ENCODE peak calls at places on chromosomes 11 and 22, in six cellular contexts. One of them, this sample, is unnamed.

GRCh38 chr11:65014146-65014960 is at the start of gene ARL2:
- DNase-seq in glutamatergic neuron: no peak
- DNase-seq in fibroblast of the aortic adventitia: no peak
- DNase-seq in CD8-positive, alpha-beta T cell: peak
- DNase-seq in AG09319: no peak
- DNase-seq in GM23338: no peak
- DNase-seq in this sample: peak

GRCh38 chr11:76629133-76629852 is 41.3 kb downstream of the LRRC32 start:
- DNase-seq in glutamatergic neuron: no peak
- DNase-seq in fibroblast of the aortic adventitia: peak
- DNase-seq in CD8-positive, alpha-beta T cell: peak
- DNase-seq in AG09319: no peak
- DNase-seq in GM23338: no peak
- DNase-seq in this sample: no peak

GRCh38 chr11:72333657-72334056 is 89.7 kb upstream of the PHOX2A start:
- DNase-seq in glutamatergic neuron: peak
- DNase-seq in fibroblast of the aortic adventitia: peak
- DNase-seq in CD8-positive, alpha-beta T cell: peak
- DNase-seq in AG09319: no peak
- DNase-seq in GM23338: peak
- DNase-seq in this sample: no peak

GRCh38 chr11:74138572-74138971 is 32.2 kb downstream of the C2CD3 start:
- DNase-seq in glutamatergic neuron: no peak
- DNase-seq in fibroblast of the aortic adventitia: peak
- DNase-seq in CD8-positive, alpha-beta T cell: no peak
- DNase-seq in AG09319: peak
- DNase-seq in GM23338: peak
- DNase-seq in this sample: peak

GRCh38 chr22:23033116-23033905 is 37.0 kb upstream of the GNAZ start:
- DNase-seq in glutamatergic neuron: no peak
- DNase-seq in fibroblast of the aortic adventitia: no peak
- DNase-seq in CD8-positive, alpha-beta T cell: no peak
- DNase-seq in AG09319: no peak
- DNase-seq in GM23338: no peak
- DNase-seq in this sample: no peak

GRCh38 chr22:24039046-24039445 is 27.9 kb downstream of the CABIN1 start:
- DNase-seq in glutamatergic neuron: no peak
- DNase-seq in fibroblast of the aortic adventitia: no peak
- DNase-seq in CD8-positive, alpha-beta T cell: no peak
- DNase-seq in AG09319: no peak
- DNase-seq in GM23338: no peak
- DNase-seq in this sample: no peak

GRCh38 chr11:110525883-110526282 is 96.1 kb downstream of the FDX1 start:
- DNase-seq in glutamatergic neuron: no peak
- DNase-seq in fibroblast of the aortic adventitia: peak
- DNase-seq in CD8-positive, alpha-beta T cell: no peak
- DNase-seq in AG09319: peak
- DNase-seq in GM23338: no peak
- DNase-seq in this sample: no peak

GRCh38 chr11:78791254-78791653 is 216.6 kb upstream of the NARS2 start:
- DNase-seq in glutamatergic neuron: no peak
- DNase-seq in fibroblast of the aortic adventitia: peak
- DNase-seq in CD8-positive, alpha-beta T cell: no peak
- DNase-seq in AG09319: no peak
- DNase-seq in GM23338: no peak
- DNase-seq in this sample: no peak

GRCh38 chr11:126547161-126547560 is 191.7 kb downstream of the ST3GAL4 start:
- DNase-seq in glutamatergic neuron: no peak
- DNase-seq in fibroblast of the aortic adventitia: peak
- DNase-seq in CD8-positive, alpha-beta T cell: no peak
- DNase-seq in AG09319: peak
- DNase-seq in GM23338: no peak
- DNase-seq in this sample: no peak

GRCh38 chr22:28021116-28021997 is 102.3 kb upstream of the PITPNB start:
- DNase-seq in glutamatergic neuron: peak
- DNase-seq in fibroblast of the aortic adventitia: no peak
- DNase-seq in CD8-positive, alpha-beta T cell: no peak
- DNase-seq in AG09319: no peak
- DNase-seq in GM23338: no peak
- DNase-seq in this sample: no peak

GRCh38 chr22:46380069-46380468 is 44.6 kb downstream of the TRMU start:
- DNase-seq in glutamatergic neuron: no peak
- DNase-seq in fibroblast of the aortic adventitia: no peak
- DNase-seq in CD8-positive, alpha-beta T cell: no peak
- DNase-seq in AG09319: no peak
- DNase-seq in GM23338: no peak
- DNase-seq in this sample: no peak

GRCh38 chr11:67255864-67256263 is 10.4 kb upstream of the GRK2 start:
- DNase-seq in glutamatergic neuron: no peak
- DNase-seq in fibroblast of the aortic adventitia: no peak
- DNase-seq in CD8-positive, alpha-beta T cell: no peak
- DNase-seq in AG09319: no peak
- DNase-seq in GM23338: no peak
- DNase-seq in this sample: no peak

GRCh38 chr11:70507466-70508230 is 109.3 kb downstream of the CTTN start:
- DNase-seq in glutamatergic neuron: no peak
- DNase-seq in fibroblast of the aortic adventitia: no peak
- DNase-seq in CD8-positive, alpha-beta T cell: no peak
- DNase-seq in AG09319: no peak
- DNase-seq in GM23338: no peak
- DNase-seq in this sample: no peak

GRCh38 chr22:44391481-44392445 is 79.0 kb upstream of the SHISAL1 start:
- DNase-seq in glutamatergic neuron: no peak
- DNase-seq in fibroblast of the aortic adventitia: no peak
- DNase-seq in CD8-positive, alpha-beta T cell: no peak
- DNase-seq in AG09319: no peak
- DNase-seq in GM23338: peak
- DNase-seq in this sample: no peak

GRCh38 chr22:48492371-48493320 is 1335.0 kb downstream of the BRD1 start:
- DNase-seq in glutamatergic neuron: peak
- DNase-seq in fibroblast of the aortic adventitia: peak
- DNase-seq in CD8-positive, alpha-beta T cell: no peak
- DNase-seq in AG09319: peak
- DNase-seq in GM23338: peak
- DNase-seq in this sample: no peak

GRCh38 chr22:17303840-17304779 is 65.2 kb upstream of the CECR2 start:
- DNase-seq in glutamatergic neuron: no peak
- DNase-seq in fibroblast of the aortic adventitia: no peak
- DNase-seq in CD8-positive, alpha-beta T cell: peak
- DNase-seq in AG09319: no peak
- DNase-seq in GM23338: no peak
- DNase-seq in this sample: peak

GRCh38 chr11:129817282-129818051 is 1.8 kb downstream of the TMEM45B start:
- DNase-seq in glutamatergic neuron: no peak
- DNase-seq in fibroblast of the aortic adventitia: no peak
- DNase-seq in CD8-positive, alpha-beta T cell: no peak
- DNase-seq in AG09319: no peak
- DNase-seq in GM23338: no peak
- DNase-seq in this sample: no peak

GRCh38 chr11:120543816-120544215 is 32.3 kb downstream of the GRIK4 start:
- DNase-seq in glutamatergic neuron: no peak
- DNase-seq in fibroblast of the aortic adventitia: no peak
- DNase-seq in CD8-positive, alpha-beta T cell: no peak
- DNase-seq in AG09319: no peak
- DNase-seq in GM23338: no peak
- DNase-seq in this sample: no peak

GRCh38 chr11:29200776-29201574 is 815.9 kb downstream of the KCNA4 start:
- DNase-seq in glutamatergic neuron: no peak
- DNase-seq in fibroblast of the aortic adventitia: no peak
- DNase-seq in CD8-positive, alpha-beta T cell: no peak
- DNase-seq in AG09319: no peak
- DNase-seq in GM23338: no peak
- DNase-seq in this sample: no peak

GRCh38 chr22:42269407-42270177 is 861 bp downstream of the TCF20 start:
- DNase-seq in glutamatergic neuron: peak
- DNase-seq in fibroblast of the aortic adventitia: no peak
- DNase-seq in CD8-positive, alpha-beta T cell: peak
- DNase-seq in AG09319: no peak
- DNase-seq in GM23338: peak
- DNase-seq in this sample: no peak

GRCh38 chr22:45212306-45212709 is 28.4 kb downstream of the KIAA0930 start:
- DNase-seq in glutamatergic neuron: peak
- DNase-seq in fibroblast of the aortic adventitia: peak
- DNase-seq in CD8-positive, alpha-beta T cell: no peak
- DNase-seq in AG09319: peak
- DNase-seq in GM23338: peak
- DNase-seq in this sample: peak

DNA sequence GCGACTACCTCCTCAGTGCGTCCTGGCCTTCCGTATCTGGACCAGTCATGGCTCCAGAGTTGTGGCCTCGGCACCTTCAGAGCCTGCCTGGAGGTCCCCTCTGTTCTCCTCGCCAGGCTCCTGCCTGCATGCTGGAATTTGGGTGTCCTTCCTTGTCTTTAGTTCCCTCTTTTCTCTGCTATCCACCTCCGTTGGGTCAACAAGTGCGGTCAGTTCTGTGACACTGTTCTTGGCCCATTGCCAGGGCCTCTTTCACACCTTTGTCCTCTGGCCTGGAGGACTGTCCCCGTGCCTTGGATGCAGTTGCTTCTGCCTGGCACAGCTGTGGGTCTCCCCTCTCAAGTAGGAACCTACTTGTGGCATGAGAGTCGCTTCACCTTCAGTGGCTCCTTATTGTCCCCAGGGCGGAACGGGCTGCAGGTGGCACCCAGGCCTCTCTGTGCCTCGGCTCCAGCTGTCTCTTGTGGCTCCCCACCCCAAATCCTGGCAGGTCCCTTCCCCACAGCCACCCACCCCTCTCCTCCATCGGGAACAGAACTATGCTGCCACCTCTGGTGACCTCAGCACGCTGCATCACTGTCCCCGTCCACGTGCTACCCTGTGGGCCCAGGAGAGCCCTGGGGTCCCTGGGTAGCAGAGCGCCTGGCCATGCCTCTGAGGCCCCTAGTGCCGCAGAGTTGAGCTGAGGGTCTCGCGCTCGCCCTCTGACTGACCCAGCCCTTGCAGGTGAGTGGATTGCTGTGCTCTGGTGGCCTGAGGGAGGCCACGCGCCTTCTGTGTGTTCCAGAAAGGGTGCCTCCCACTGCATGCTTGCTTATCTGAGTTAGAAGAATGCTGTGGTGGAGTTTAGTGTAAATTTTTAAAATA is 4.7 kb downstream of the DGCR8 start:
- DNase-seq in glutamatergic neuron: peak
- DNase-seq in fibroblast of the aortic adventitia: peak
- DNase-seq in CD8-positive, alpha-beta T cell: no peak
- DNase-seq in AG09319: no peak
- DNase-seq in GM23338: peak
- DNase-seq in this sample: peak
- TF ChIP-seq CTCF in glutamatergic neuron: peak
- TF ChIP-seq CTCF in fibroblast of the aortic adventitia: peak
- TF ChIP-seq CTCF in CD8-positive, alpha-beta T cell: no peak
- TF ChIP-seq CTCF in AG09319: peak
- TF ChIP-seq CTCF in GM23338: peak
- TF ChIP-seq CTCF in this sample: peak

DNA sequence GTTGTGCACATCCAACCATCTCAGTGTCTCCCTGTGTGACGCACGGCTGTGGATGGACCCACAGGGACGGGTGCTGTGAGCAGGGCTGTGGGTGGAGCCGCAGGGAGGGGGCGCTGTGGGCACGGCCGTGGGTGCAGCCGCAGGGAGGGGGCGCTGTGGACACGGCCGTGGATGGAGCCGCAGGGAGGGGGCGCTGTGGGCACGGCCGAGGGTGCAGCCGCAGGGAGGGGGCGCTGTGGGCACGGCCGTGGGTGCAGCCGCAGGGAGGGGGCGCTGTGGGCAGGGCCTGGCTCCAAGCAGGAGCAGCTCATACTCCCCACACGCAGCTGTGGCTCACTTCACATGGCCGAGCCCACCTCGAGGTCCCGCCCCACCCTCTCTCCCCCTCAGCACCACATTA is 6.0 kb upstream of the MAPK11 start:
- DNase-seq in glutamatergic neuron: peak
- DNase-seq in fibroblast of the aortic adventitia: peak
- DNase-seq in CD8-positive, alpha-beta T cell: peak
- DNase-seq in AG09319: no peak
- DNase-seq in GM23338: peak
- DNase-seq in this sample: no peak
- TF ChIP-seq CTCF in glutamatergic neuron: peak
- TF ChIP-seq CTCF in fibroblast of the aortic adventitia: peak
- TF ChIP-seq CTCF in CD8-positive, alpha-beta T cell: peak
- TF ChIP-seq CTCF in AG09319: peak
- TF ChIP-seq CTCF in GM23338: peak
- TF ChIP-seq CTCF in this sample: peak

GRCh38 chr11:105469931-105470330 is 139.9 kb upstream of the GRIA4 start:
- DNase-seq in glutamatergic neuron: no peak
- DNase-seq in fibroblast of the aortic adventitia: no peak
- DNase-seq in CD8-positive, alpha-beta T cell: no peak
- DNase-seq in AG09319: no peak
- DNase-seq in GM23338: peak
- DNase-seq in this sample: no peak
- TF ChIP-seq CTCF in glutamatergic neuron: no peak
- TF ChIP-seq CTCF in fibroblast of the aortic adventitia: no peak
- TF ChIP-seq CTCF in CD8-positive, alpha-beta T cell: no peak
- TF ChIP-seq CTCF in AG09319: no peak
- TF ChIP-seq CTCF in GM23338: peak
- TF ChIP-seq CTCF in this sample: no peak

GRCh38 chr22:31038686-31039085 is 42.4 kb upstream of the SMTN start:
- DNase-seq in glutamatergic neuron: no peak
- DNase-seq in fibroblast of the aortic adventitia: no peak
- DNase-seq in CD8-positive, alpha-beta T cell: no peak
- DNase-seq in AG09319: no peak
- DNase-seq in GM23338: no peak
- DNase-seq in this sample: no peak

GRCh38 chr22:31040542-31041398 is 40.3 kb upstream of the SMTN start:
- DNase-seq in glutamatergic neuron: no peak
- DNase-seq in fibroblast of the aortic adventitia: no peak
- DNase-seq in CD8-positive, alpha-beta T cell: no peak
- DNase-seq in AG09319: no peak
- DNase-seq in GM23338: no peak
- DNase-seq in this sample: no peak

GRCh38 chr22:31039393-31039792 is 41.7 kb upstream of the SMTN start:
- DNase-seq in glutamatergic neuron: no peak
- DNase-seq in fibroblast of the aortic adventitia: peak
- DNase-seq in CD8-positive, alpha-beta T cell: no peak
- DNase-seq in AG09319: no peak
- DNase-seq in GM23338: no peak
- DNase-seq in this sample: no peak

DNA sequence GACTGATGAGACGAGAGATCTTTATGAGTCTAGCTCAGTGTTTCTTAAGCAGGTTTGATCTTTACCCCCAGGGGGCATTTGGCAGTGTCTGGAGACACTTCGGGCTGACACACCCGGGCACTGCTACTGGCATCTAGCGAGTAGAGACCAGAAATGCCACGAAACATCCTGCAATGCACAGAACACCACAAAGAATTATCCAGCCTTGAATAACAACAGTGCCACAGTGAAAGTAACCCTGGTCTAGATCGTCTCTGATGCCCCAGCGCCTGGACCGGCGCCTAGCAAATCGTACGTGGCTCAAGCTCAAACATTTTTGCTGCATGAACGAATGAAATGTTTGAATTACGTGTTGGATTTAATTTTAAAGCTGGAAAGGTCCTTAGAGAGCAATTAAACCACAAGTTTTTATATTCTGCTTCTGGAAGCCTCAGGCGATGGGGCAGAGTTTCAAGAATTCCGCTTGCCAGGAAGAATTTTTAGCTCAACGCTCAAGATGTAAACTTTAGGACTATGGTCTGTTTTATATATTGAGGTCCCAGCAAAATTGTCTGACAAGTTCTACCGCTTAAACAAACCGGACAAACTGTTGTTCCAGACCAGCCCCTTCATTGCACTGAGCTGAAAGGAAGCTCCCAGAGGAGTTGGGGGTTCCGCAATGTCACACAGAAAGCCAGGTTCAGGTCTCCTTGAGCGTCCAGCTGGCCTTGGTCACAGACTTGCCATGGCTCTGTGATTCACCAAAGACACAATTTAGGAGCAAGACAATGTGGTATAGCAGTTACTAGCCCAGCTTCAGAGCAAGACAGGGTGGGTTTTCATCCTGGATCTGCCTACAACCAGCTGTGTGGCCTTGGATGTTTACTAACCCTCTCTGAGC is 44.2 kb upstream of the SMTN start:
- DNase-seq in glutamatergic neuron: no peak
- DNase-seq in fibroblast of the aortic adventitia: peak
- DNase-seq in CD8-positive, alpha-beta T cell: peak
- DNase-seq in AG09319: no peak
- DNase-seq in GM23338: no peak
- DNase-seq in this sample: peak
- TF ChIP-seq CTCF in glutamatergic neuron: no peak
- TF ChIP-seq CTCF in fibroblast of the aortic adventitia: no peak
- TF ChIP-seq CTCF in CD8-positive, alpha-beta T cell: no peak
- TF ChIP-seq CTCF in AG09319: no peak
- TF ChIP-seq CTCF in GM23338: no peak
- TF ChIP-seq CTCF in this sample: no peak

This sample was measured in gastrocnemius medialis.